ENCODE peak calls at places on chromosomes 12 and 14, in eight cellular contexts. One of them, this sample, is unnamed.

GRCh38 chr14:94345344-94346072 is 22.4 kb upstream of the SERPINA6 start:
- DNase-seq in stimulated activated CD4-positive, alpha-beta T cell treated with anti-CD3 and anti-CD28 coated beads, Interleukin-15, amount 100 ng/mL, for 24 hours: no peak
- DNase-seq in NCI-H69: peak
- DNase-seq in Peyer's patch: no peak
- DNase-seq in stimulated activated CD8-positive, alpha-beta memory T cell treated with anti-CD3 and anti-CD28 coated beads, Interleukin-15, amount 100 ng/mL, for 48 hours: no peak
- DNase-seq in GDM1: no peak
- DNase-seq in adrenal gland: no peak
- DNase-seq in aorta: no peak
- DNase-seq in this sample: no peak

GRCh38 chr12:52258335-52258901 is 16.0 kb upstream of the KRT86 start:
- DNase-seq in stimulated activated CD4-positive, alpha-beta T cell treated with anti-CD3 and anti-CD28 coated beads, Interleukin-15, amount 100 ng/mL, for 24 hours: no peak
- DNase-seq in NCI-H69: no peak
- DNase-seq in Peyer's patch: no peak
- DNase-seq in stimulated activated CD8-positive, alpha-beta memory T cell treated with anti-CD3 and anti-CD28 coated beads, Interleukin-15, amount 100 ng/mL, for 48 hours: no peak
- DNase-seq in GDM1: no peak
- DNase-seq in adrenal gland: no peak
- DNase-seq in aorta: peak
- DNase-seq in this sample: no peak

GRCh38 chr14:99168330-99168729 is 103.7 kb downstream of the BCL11B start:
- DNase-seq in stimulated activated CD4-positive, alpha-beta T cell treated with anti-CD3 and anti-CD28 coated beads, Interleukin-15, amount 100 ng/mL, for 24 hours: no peak
- DNase-seq in NCI-H69: no peak
- DNase-seq in Peyer's patch: no peak
- DNase-seq in stimulated activated CD8-positive, alpha-beta memory T cell treated with anti-CD3 and anti-CD28 coated beads, Interleukin-15, amount 100 ng/mL, for 48 hours: no peak
- DNase-seq in GDM1: no peak
- DNase-seq in adrenal gland: no peak
- DNase-seq in aorta: no peak
- DNase-seq in this sample: no peak

GRCh38 chr14:37253905-37254304 is 56.2 kb downstream of the MIPOL1 start:
- DNase-seq in stimulated activated CD4-positive, alpha-beta T cell treated with anti-CD3 and anti-CD28 coated beads, Interleukin-15, amount 100 ng/mL, for 24 hours: no peak
- DNase-seq in NCI-H69: peak
- DNase-seq in Peyer's patch: no peak
- DNase-seq in stimulated activated CD8-positive, alpha-beta memory T cell treated with anti-CD3 and anti-CD28 coated beads, Interleukin-15, amount 100 ng/mL, for 48 hours: no peak
- DNase-seq in GDM1: no peak
- DNase-seq in adrenal gland: peak
- DNase-seq in aorta: no peak
- DNase-seq in this sample: no peak

GRCh38 chr14:72492196-72492595 is 401.7 kb downstream of the DPF3 start:
- DNase-seq in stimulated activated CD4-positive, alpha-beta T cell treated with anti-CD3 and anti-CD28 coated beads, Interleukin-15, amount 100 ng/mL, for 24 hours: no peak
- DNase-seq in NCI-H69: no peak
- DNase-seq in Peyer's patch: no peak
- DNase-seq in stimulated activated CD8-positive, alpha-beta memory T cell treated with anti-CD3 and anti-CD28 coated beads, Interleukin-15, amount 100 ng/mL, for 48 hours: no peak
- DNase-seq in GDM1: no peak
- DNase-seq in adrenal gland: no peak
- DNase-seq in aorta: no peak
- DNase-seq in this sample: no peak

GRCh38 chr14:41872906-41873305 is 266.2 kb downstream of the LRFN5 start:
- DNase-seq in stimulated activated CD4-positive, alpha-beta T cell treated with anti-CD3 and anti-CD28 coated beads, Interleukin-15, amount 100 ng/mL, for 24 hours: no peak
- DNase-seq in NCI-H69: no peak
- DNase-seq in Peyer's patch: no peak
- DNase-seq in stimulated activated CD8-positive, alpha-beta memory T cell treated with anti-CD3 and anti-CD28 coated beads, Interleukin-15, amount 100 ng/mL, for 48 hours: no peak
- DNase-seq in GDM1: no peak
- DNase-seq in adrenal gland: no peak
- DNase-seq in aorta: no peak
- DNase-seq in this sample: no peak

GRCh38 chr12:129163861-129164260 is 310.6 kb downstream of the GLT1D1 start:
- DNase-seq in stimulated activated CD4-positive, alpha-beta T cell treated with anti-CD3 and anti-CD28 coated beads, Interleukin-15, amount 100 ng/mL, for 24 hours: no peak
- DNase-seq in NCI-H69: no peak
- DNase-seq in Peyer's patch: no peak
- DNase-seq in stimulated activated CD8-positive, alpha-beta memory T cell treated with anti-CD3 and anti-CD28 coated beads, Interleukin-15, amount 100 ng/mL, for 48 hours: no peak
- DNase-seq in GDM1: no peak
- DNase-seq in adrenal gland: no peak
- DNase-seq in aorta: no peak
- DNase-seq in this sample: no peak

GRCh38 chr12:131042848-131043245 is 89.1 kb downstream of the ADGRD1 start:
- DNase-seq in stimulated activated CD4-positive, alpha-beta T cell treated with anti-CD3 and anti-CD28 coated beads, Interleukin-15, amount 100 ng/mL, for 24 hours: no peak
- DNase-seq in NCI-H69: no peak
- DNase-seq in Peyer's patch: no peak
- DNase-seq in stimulated activated CD8-positive, alpha-beta memory T cell treated with anti-CD3 and anti-CD28 coated beads, Interleukin-15, amount 100 ng/mL, for 48 hours: no peak
- DNase-seq in GDM1: no peak
- DNase-seq in adrenal gland: no peak
- DNase-seq in aorta: peak
- DNase-seq in this sample: no peak

GRCh38 chr12:113299619-113300237 is 35.2 kb downstream of the SLC8B1 start:
- DNase-seq in stimulated activated CD4-positive, alpha-beta T cell treated with anti-CD3 and anti-CD28 coated beads, Interleukin-15, amount 100 ng/mL, for 24 hours: no peak
- DNase-seq in NCI-H69: peak
- DNase-seq in Peyer's patch: no peak
- DNase-seq in stimulated activated CD8-positive, alpha-beta memory T cell treated with anti-CD3 and anti-CD28 coated beads, Interleukin-15, amount 100 ng/mL, for 48 hours: no peak
- DNase-seq in GDM1: no peak
- DNase-seq in adrenal gland: peak
- DNase-seq in aorta: peak
- DNase-seq in this sample: peak

GRCh38 chr14:23052182-23052623 is 5.1 kb downstream of the CDH24 start:
- DNase-seq in stimulated activated CD4-positive, alpha-beta T cell treated with anti-CD3 and anti-CD28 coated beads, Interleukin-15, amount 100 ng/mL, for 24 hours: no peak
- DNase-seq in NCI-H69: no peak
- DNase-seq in Peyer's patch: no peak
- DNase-seq in stimulated activated CD8-positive, alpha-beta memory T cell treated with anti-CD3 and anti-CD28 coated beads, Interleukin-15, amount 100 ng/mL, for 48 hours: no peak
- DNase-seq in GDM1: no peak
- DNase-seq in adrenal gland: no peak
- DNase-seq in aorta: peak
- DNase-seq in this sample: no peak

This sample was measured in NCI-H2171 treated with DMSO at 0.1 percent for 48 hours.